ENCODE peak calls at places on chromosomes 3 and 15, in eight cellular contexts. U is COR-L47, K is heart left ventricle, H is NCI-H1436 treated with DMSO at 0.1 percent for 48 hours, B is A549, O is Calu3, Y is neural crest cell, Z is midbrain. A is an unnamed sample.

GRCh38 chr3:71450985-71451560 is 132.5 kb downstream of the FOXP1 start:
- DNase-seq in B (no peak), H (no peak), Y (no peak), O (no peak), U (no peak), K (no peak), Z (no peak), A (no peak)

GRCh38 chr15:57518779-57519410 is 72.8 kb upstream of the MYZAP start:
- DNase-seq in O (no peak), K (no peak), B (no peak), Z (no peak), H (no peak), Y (no peak), U (no peak), A (no peak)

GRCh38 chr3:37484884-37485559 is 310.6 kb upstream of the LRRFIP2 start:
- DNase-seq in B (no peak), K (no peak), Y (no peak), H (no peak), O (no peak), Z (no peak), U (no peak), A (no peak)

GRCh38 chr15:60713096-60714084 is 234.4 kb upstream of the ICE2 start:
- DNase-seq in H (no peak), U (no peak), K (no peak), B (no peak), Y (no peak), Z (no peak), O (no peak), A (no peak)

GRCh38 chr3:74614133-74614967 is at the start of gene CNTN3:
- DNase-seq in O (no peak), H (no peak), K (peak), Y (peak), Z (peak), U (peak), B (no peak), A (no peak)

GRCh38 chr15:96184297-96184696 is 146.2 kb upstream of the NR2F2 start:
- DNase-seq in Y (no peak), Z (no peak), B (no peak), H (no peak), O (peak), U (no peak), K (no peak), A (no peak)

GRCh38 chr15:32864051-32864450 is 146.2 kb downstream of the GREM1 start:
- DNase-seq in U (no peak), Z (no peak), K (no peak), B (no peak), Y (no peak), O (no peak), H (no peak), A (no peak)

GRCh38 chr3:55191911-55192787 is 264.3 kb upstream of the LRTM1 start:
- DNase-seq in B (no peak), Z (no peak), Y (no peak), U (no peak), H (no peak), O (no peak), K (no peak), A (no peak)

GRCh38 chr15:36658321-36658720 is 78.9 kb downstream of the CDIN1 start:
- DNase-seq in K (no peak), Y (no peak), Z (no peak), B (no peak), U (no peak), O (no peak), H (no peak), A (no peak)

GRCh38 chr3:108064293-108064887 is 26.4 kb downstream of the CD47 start:
- DNase-seq in Z (no peak), H (no peak), K (no peak), O (no peak), Y (no peak), U (no peak), B (no peak), A (no peak)

GRCh38 chr15:50219820-50220219 is 37.8 kb downstream of the SLC27A2 start:
- DNase-seq in Y (no peak), H (no peak), O (no peak), B (no peak), Z (no peak), U (no peak), K (no peak), A (no peak)

A was measured in NCI-H187 treated with DMSO at 0.1 percent for 48 hours.